ENCODE peak calls at places on chromosomes 6 and 20, in nine cellular contexts. One of them, this sample, is unnamed.

GRCh38 chr20:14951105-14951504 is 613.7 kb upstream of the FLRT3 start:
- DNase-seq in DMS153: no peak
- DNase-seq in thoracic aorta: no peak
- DNase-seq in Kasumi-1: no peak
- DNase-seq in kidney tubule cell: peak; percentile 72
- DNase-seq in A549: no peak
- DNase-seq in Calu3: no peak
- DNase-seq in MCF 10A: no peak
- DNase-seq in GF-D8: no peak
- DNase-seq in this sample: no peak

GRCh38 chr20:50792708-50793574 is 1.9 kb upstream of the BCAS4 start:
- DNase-seq in DMS153: no peak
- DNase-seq in thoracic aorta: no peak
- DNase-seq in Kasumi-1: no peak
- DNase-seq in kidney tubule cell: no peak
- DNase-seq in A549: no peak
- DNase-seq in Calu3: no peak
- DNase-seq in MCF 10A: no peak
- DNase-seq in GF-D8: no peak
- DNase-seq in this sample: no peak

GRCh38 chr20:59150821-59151251 is 12.8 kb upstream of the ZNF831 start:
- DNase-seq in DMS153: no peak
- DNase-seq in thoracic aorta: no peak
- DNase-seq in Kasumi-1: no peak
- DNase-seq in kidney tubule cell: no peak
- DNase-seq in A549: no peak
- DNase-seq in Calu3: no peak
- DNase-seq in MCF 10A: no peak
- DNase-seq in GF-D8: no peak
- DNase-seq in this sample: no peak

GRCh38 chr20:3231116-3231515 is 7.9 kb downstream of the SLC4A11 start:
- DNase-seq in DMS153: no peak
- DNase-seq in thoracic aorta: no peak
- DNase-seq in Kasumi-1: no peak
- DNase-seq in kidney tubule cell: no peak
- DNase-seq in A549: no peak
- DNase-seq in Calu3: no peak
- DNase-seq in MCF 10A: no peak
- DNase-seq in GF-D8: no peak
- DNase-seq in this sample: no peak

GRCh38 chr20:32972181-32973076 is 31.8 kb downstream of the SUN5 start:
- DNase-seq in DMS153: no peak
- DNase-seq in thoracic aorta: no peak
- DNase-seq in Kasumi-1: peak; percentile 97
- DNase-seq in kidney tubule cell: no peak
- DNase-seq in A549: no peak
- DNase-seq in Calu3: peak; percentile 26
- DNase-seq in MCF 10A: no peak
- DNase-seq in GF-D8: peak; percentile 95
- DNase-seq in this sample: no peak

GRCh38 chr20:43506238-43506637 is 1.3 kb upstream of the L3MBTL1 start:
- DNase-seq in DMS153: no peak
- DNase-seq in thoracic aorta: no peak
- DNase-seq in Kasumi-1: no peak
- DNase-seq in kidney tubule cell: no peak
- DNase-seq in A549: no peak
- DNase-seq in Calu3: no peak
- DNase-seq in MCF 10A: no peak
- DNase-seq in GF-D8: no peak
- DNase-seq in this sample: no peak

GRCh38 chr20:50396623-50397022 is 113.6 kb upstream of the PTPN1 start:
- DNase-seq in DMS153: no peak
- DNase-seq in thoracic aorta: no peak
- DNase-seq in Kasumi-1: no peak
- DNase-seq in kidney tubule cell: no peak
- DNase-seq in A549: no peak
- DNase-seq in Calu3: no peak
- DNase-seq in MCF 10A: no peak
- DNase-seq in GF-D8: no peak
- DNase-seq in this sample: no peak

GRCh38 chr20:12554416-12554815 is 454.4 kb upstream of the SPTLC3 start:
- DNase-seq in DMS153: peak; percentile 52
- DNase-seq in thoracic aorta: no peak
- DNase-seq in Kasumi-1: no peak
- DNase-seq in kidney tubule cell: peak; percentile 8
- DNase-seq in A549: no peak
- DNase-seq in Calu3: no peak
- DNase-seq in MCF 10A: peak; percentile 61
- DNase-seq in GF-D8: no peak
- DNase-seq in this sample: no peak

GRCh38 chr6:387293-387694 is 4.3 kb upstream of the IRF4 start:
- DNase-seq in DMS153: no peak
- DNase-seq in thoracic aorta: no peak
- DNase-seq in Kasumi-1: no peak
- DNase-seq in kidney tubule cell: no peak
- DNase-seq in A549: no peak
- DNase-seq in Calu3: no peak
- DNase-seq in MCF 10A: peak; percentile 91
- DNase-seq in GF-D8: no peak
- DNase-seq in this sample: no peak

GRCh38 chr20:36573798-36574277 is 441 bp downstream of the TGIF2 start:
- DNase-seq in DMS153: no peak
- DNase-seq in thoracic aorta: no peak
- DNase-seq in Kasumi-1: peak; percentile 66
- DNase-seq in kidney tubule cell: peak; percentile 17
- DNase-seq in A549: no peak
- DNase-seq in Calu3: peak; percentile 46
- DNase-seq in MCF 10A: no peak
- DNase-seq in GF-D8: no peak
- DNase-seq in this sample: peak; percentile 21

GRCh38 chr6:148650941-148651540 is 95.8 kb upstream of the UST start:
- DNase-seq in DMS153: no peak
- DNase-seq in thoracic aorta: no peak
- DNase-seq in Kasumi-1: no peak
- DNase-seq in kidney tubule cell: no peak
- DNase-seq in A549: no peak
- DNase-seq in Calu3: no peak
- DNase-seq in MCF 10A: no peak
- DNase-seq in GF-D8: no peak
- DNase-seq in this sample: no peak

GRCh38 chr6:113457156-113457555 is 400.0 kb upstream of the MARCKS start:
- DNase-seq in DMS153: no peak
- DNase-seq in thoracic aorta: no peak
- DNase-seq in Kasumi-1: no peak
- DNase-seq in kidney tubule cell: peak; percentile 60
- DNase-seq in A549: no peak
- DNase-seq in Calu3: no peak
- DNase-seq in MCF 10A: no peak
- DNase-seq in GF-D8: no peak
- DNase-seq in this sample: no peak

GRCh38 chr20:38260025-38260377 is 534 bp downstream of the KIAA1755 start:
- DNase-seq in DMS153: no peak
- DNase-seq in thoracic aorta: no peak
- DNase-seq in Kasumi-1: no peak
- DNase-seq in kidney tubule cell: no peak
- DNase-seq in A549: no peak
- DNase-seq in Calu3: no peak
- DNase-seq in MCF 10A: no peak
- DNase-seq in GF-D8: no peak
- DNase-seq in this sample: no peak

GRCh38 chr6:167925011-167925410 is 72.5 kb upstream of the KIF25 start:
- DNase-seq in DMS153: no peak
- DNase-seq in thoracic aorta: no peak
- DNase-seq in Kasumi-1: no peak
- DNase-seq in kidney tubule cell: no peak
- DNase-seq in A549: no peak
- DNase-seq in Calu3: no peak
- DNase-seq in MCF 10A: no peak
- DNase-seq in GF-D8: no peak
- DNase-seq in this sample: no peak

GRCh38 chr6:41370488-41371111 is 35.2 kb downstream of the NCR2 start:
- DNase-seq in DMS153: no peak
- DNase-seq in thoracic aorta: no peak
- DNase-seq in Kasumi-1: no peak
- DNase-seq in kidney tubule cell: peak; percentile 31
- DNase-seq in A549: no peak
- DNase-seq in Calu3: no peak
- DNase-seq in MCF 10A: no peak
- DNase-seq in GF-D8: no peak
- DNase-seq in this sample: peak; percentile 19

GRCh38 chr20:23235173-23236027 is 115.2 kb upstream of the NXT1 start:
- DNase-seq in DMS153: no peak
- DNase-seq in thoracic aorta: no peak
- DNase-seq in Kasumi-1: peak; percentile 70
- DNase-seq in kidney tubule cell: peak; percentile 67
- DNase-seq in A549: peak; percentile 78
- DNase-seq in Calu3: peak; percentile 23
- DNase-seq in MCF 10A: peak; percentile 71
- DNase-seq in GF-D8: peak; percentile 20
- DNase-seq in this sample: peak; percentile 68

GRCh38 chr6:12605888-12606345 is 110.7 kb upstream of the PHACTR1 start:
- DNase-seq in DMS153: no peak
- DNase-seq in thoracic aorta: peak; percentile 11
- DNase-seq in Kasumi-1: peak; percentile 86
- DNase-seq in kidney tubule cell: peak; percentile 79
- DNase-seq in A549: peak; percentile 83
- DNase-seq in Calu3: peak; percentile 60
- DNase-seq in MCF 10A: peak; percentile 80
- DNase-seq in GF-D8: no peak
- DNase-seq in this sample: peak; percentile 81

GRCh38 chr6:89723046-89723445 is 84.5 kb upstream of the LYRM2 start:
- DNase-seq in DMS153: no peak
- DNase-seq in thoracic aorta: no peak
- DNase-seq in Kasumi-1: no peak
- DNase-seq in kidney tubule cell: no peak
- DNase-seq in A549: no peak
- DNase-seq in Calu3: no peak
- DNase-seq in MCF 10A: no peak
- DNase-seq in GF-D8: no peak
- DNase-seq in this sample: no peak

GRCh38 chr6:104161960-104162669 is 697.6 kb downstream of the HACE1 start:
- DNase-seq in DMS153: no peak
- DNase-seq in thoracic aorta: no peak
- DNase-seq in Kasumi-1: no peak
- DNase-seq in kidney tubule cell: peak; percentile 24
- DNase-seq in A549: peak; percentile 4
- DNase-seq in Calu3: no peak
- DNase-seq in MCF 10A: peak; percentile 95
- DNase-seq in GF-D8: no peak
- DNase-seq in this sample: peak; percentile 1

GRCh38 chr6:15434263-15434662 is 188.4 kb downstream of the JARID2 start:
- DNase-seq in DMS153: peak; percentile 52
- DNase-seq in thoracic aorta: no peak
- DNase-seq in Kasumi-1: no peak
- DNase-seq in kidney tubule cell: no peak
- DNase-seq in A549: no peak
- DNase-seq in Calu3: no peak
- DNase-seq in MCF 10A: no peak
- DNase-seq in GF-D8: no peak
- DNase-seq in this sample: no peak

GRCh38 chr6:79872303-79872702 is 75.0 kb downstream of the ELOVL4 start:
- DNase-seq in DMS153: no peak
- DNase-seq in thoracic aorta: no peak
- DNase-seq in Kasumi-1: no peak
- DNase-seq in kidney tubule cell: no peak
- DNase-seq in A549: no peak
- DNase-seq in Calu3: no peak
- DNase-seq in MCF 10A: peak; percentile 18
- DNase-seq in GF-D8: no peak
- DNase-seq in this sample: no peak

GRCh38 chr6:112253842-112254816 is at the start of gene LAMA4:
- DNase-seq in DMS153: no peak
- DNase-seq in thoracic aorta: no peak
- DNase-seq in Kasumi-1: peak; percentile 52
- DNase-seq in kidney tubule cell: peak; percentile 52
- DNase-seq in A549: peak; percentile 5
- DNase-seq in Calu3: peak; percentile 59
- DNase-seq in MCF 10A: peak; percentile 46
- DNase-seq in GF-D8: no peak
- DNase-seq in this sample: no peak

GRCh38 chr6:23349521-23350147 is 776.4 kb upstream of the NRSN1 start:
- DNase-seq in DMS153: peak; percentile 78
- DNase-seq in thoracic aorta: no peak
- DNase-seq in Kasumi-1: no peak
- DNase-seq in kidney tubule cell: peak; percentile 85
- DNase-seq in A549: peak; percentile 28
- DNase-seq in Calu3: peak; percentile 7
- DNase-seq in MCF 10A: peak; percentile 93
- DNase-seq in GF-D8: no peak
- DNase-seq in this sample: peak; percentile 45

GRCh38 chr6:29678114-29678513 is 2.8 kb downstream of the ZFP57 start:
- DNase-seq in DMS153: no peak
- DNase-seq in thoracic aorta: no peak
- DNase-seq in Kasumi-1: no peak
- DNase-seq in kidney tubule cell: peak; percentile 79
- DNase-seq in A549: no peak
- DNase-seq in Calu3: no peak
- DNase-seq in MCF 10A: peak; percentile 83
- DNase-seq in GF-D8: no peak
- DNase-seq in this sample: no peak

GRCh38 chr6:28544211-28544610 is 18.5 kb downstream of the GPX5 start:
- DNase-seq in DMS153: no peak
- DNase-seq in thoracic aorta: no peak
- DNase-seq in Kasumi-1: peak; percentile 45
- DNase-seq in kidney tubule cell: no peak
- DNase-seq in A549: no peak
- DNase-seq in Calu3: no peak
- DNase-seq in MCF 10A: no peak
- DNase-seq in GF-D8: no peak
- DNase-seq in this sample: no peak

GRCh38 chr6:84082693-84083265 is 49.2 kb downstream of the MRAP2 start:
- DNase-seq in DMS153: peak; percentile 36
- DNase-seq in thoracic aorta: no peak
- DNase-seq in Kasumi-1: no peak
- DNase-seq in kidney tubule cell: no peak
- DNase-seq in A549: no peak
- DNase-seq in Calu3: no peak
- DNase-seq in MCF 10A: no peak
- DNase-seq in GF-D8: no peak
- DNase-seq in this sample: no peak

GRCh38 chr20:16846011-16846410 is 97.9 kb downstream of the OTOR start:
- DNase-seq in DMS153: no peak
- DNase-seq in thoracic aorta: no peak
- DNase-seq in Kasumi-1: no peak
- DNase-seq in kidney tubule cell: peak; percentile 93
- DNase-seq in A549: no peak
- DNase-seq in Calu3: no peak
- DNase-seq in MCF 10A: no peak
- DNase-seq in GF-D8: no peak
- DNase-seq in this sample: no peak

GRCh38 chr6:40957616-40958492 is 81.2 kb downstream of the UNC5CL start:
- DNase-seq in DMS153: no peak
- DNase-seq in thoracic aorta: no peak
- DNase-seq in Kasumi-1: no peak
- DNase-seq in kidney tubule cell: peak; percentile 100
- DNase-seq in A549: peak; percentile 87
- DNase-seq in Calu3: no peak
- DNase-seq in MCF 10A: peak; percentile 41
- DNase-seq in GF-D8: no peak
- DNase-seq in this sample: peak; percentile 34

GRCh38 chr20:1684872-1685271 is 27.3 kb upstream of the SIRPG start:
- DNase-seq in DMS153: no peak
- DNase-seq in thoracic aorta: no peak
- DNase-seq in Kasumi-1: no peak
- DNase-seq in kidney tubule cell: no peak
- DNase-seq in A549: no peak
- DNase-seq in Calu3: no peak
- DNase-seq in MCF 10A: no peak
- DNase-seq in GF-D8: no peak
- DNase-seq in this sample: no peak

GRCh38 chr20:63381781-63382431 is 20.8 kb upstream of the CHRNA4 start:
- DNase-seq in DMS153: no peak
- DNase-seq in thoracic aorta: no peak
- DNase-seq in Kasumi-1: peak; percentile 5
- DNase-seq in kidney tubule cell: no peak
- DNase-seq in A549: no peak
- DNase-seq in Calu3: peak; percentile 65
- DNase-seq in MCF 10A: peak; percentile 13
- DNase-seq in GF-D8: no peak
- DNase-seq in this sample: no peak

GRCh38 chr6:87789198-87789899 is 87.3 kb upstream of the AKIRIN2 start:
- DNase-seq in DMS153: no peak
- DNase-seq in thoracic aorta: no peak
- DNase-seq in Kasumi-1: no peak
- DNase-seq in kidney tubule cell: peak; percentile 86
- DNase-seq in A549: peak; percentile 90
- DNase-seq in Calu3: peak; percentile 24
- DNase-seq in MCF 10A: peak; percentile 92
- DNase-seq in GF-D8: no peak
- DNase-seq in this sample: no peak